ENCODE peak calls at places on chromosomes 13 and 19, in five cellular contexts. R is activated T-cell treated with anti-CD3 and anti-CD28 coated beads, Interleukin-2, amount 50 U/mL, for 72 hours; S is mucosa of descending colon; X is hippocampal formation; N is heart right ventricle. G is an unnamed sample.

GRCh38 chr13:79393564-79394249 is 12.3 kb downstream of the RBM26 start:
- DNase-seq in X (no peak), N (no peak), S (peak; percentile 29), R (peak; percentile 19), G (peak; percentile 38)

GRCh38 chr13:40484101-40484800 is 182.2 kb downstream of the FOXO1 start:
- DNase-seq in N (no peak), R (no peak), S (no peak), X (no peak), G (no peak)

GRCh38 chr19:6211632-6212402 is 68.0 kb downstream of the MLLT1 start:
- DNase-seq in S (no peak), N (no peak), R (no peak), X (no peak), G (peak; percentile 15)

GRCh38 chr13:38301236-38301635 is 48.4 kb upstream of the UFM1 start:
- DNase-seq in X (no peak), N (no peak), R (no peak), S (no peak), G (no peak)

GRCh38 chr13:21240586-21240985 is 64.1 kb downstream of the MRPL57 start:
- DNase-seq in R (no peak), S (no peak), N (no peak), X (no peak), G (no peak)

GRCh38 chr19:54534156-54534555 is 31.5 kb downstream of the LAIR2 start:
- DNase-seq in S (no peak), R (no peak), X (no peak), N (no peak), G (no peak)

GRCh38 chr19:13758795-13759194 is 5.5 kb upstream of the MRI1 start:
- DNase-seq in X (no peak), N (no peak), S (no peak), R (no peak), G (no peak)

GRCh38 chr19:49165865-49166301 is 8.3 kb downstream of the TRPM4 start:
- DNase-seq in R (no peak), N (no peak), X (no peak), S (no peak), G (no peak)

GRCh38 chr19:35269425-35270117 is 809 bp downstream of the USF2 start:
- DNase-seq in N (peak; percentile 87), X (peak; percentile 86), R (peak; percentile 87), S (peak; percentile 94), G (peak; percentile 90)

GRCh38 chr19:19410553-19411550 is 5.4 kb downstream of the GATAD2A start:
- DNase-seq in R (peak; percentile 48), N (no peak), X (no peak), S (no peak), G (no peak)

GRCh38 chr13:30234763-30235162 is 72.6 kb downstream of the KATNAL1 start:
- DNase-seq in R (no peak), X (no peak), N (no peak), S (no peak), G (no peak)

GRCh38 chr13:110244926-110245325 is 62.0 kb downstream of the COL4A1 start:
- DNase-seq in N (no peak), X (no peak), S (no peak), R (no peak), G (no peak)

GRCh38 chr19:11784356-11784755 is 14.0 kb upstream of the ZNF491 start:
- DNase-seq in N (no peak), S (no peak), R (no peak), X (no peak), G (no peak)

GRCh38 chr19:30326076-30326710 is 46.0 kb upstream of the ZNF536 start:
- DNase-seq in R (no peak), N (peak; percentile 68), S (no peak), X (peak; percentile 16), G (no peak)

GRCh38 chr13:94464771-94465170 is 14.7 kb downstream of the DCT start:
- DNase-seq in N (no peak), R (peak; percentile 29), S (no peak), X (no peak), G (no peak)

GRCh38 chr13:40306817-40307216 is 359.6 kb downstream of the FOXO1 start:
- DNase-seq in R (peak; percentile 68), S (no peak), N (no peak), X (no peak), G (no peak)

GRCh38 chr13:40982772-40983171 is 36.3 kb downstream of the ELF1 start:
- DNase-seq in S (peak; percentile 71), R (peak; percentile 61), N (no peak), X (no peak), G (no peak)

GRCh38 chr13:48928781-48929430 is 46.8 kb upstream of the FNDC3A start:
- DNase-seq in N (no peak), S (no peak), R (no peak), X (no peak), G (no peak)

GRCh38 chr19:17996826-17997316 is 11.1 kb upstream of the ARRDC2 start:
- DNase-seq in R (peak; percentile 94), X (peak; percentile 79), N (peak; percentile 88), S (peak; percentile 92), G (peak; percentile 86)

GRCh38 chr19:18000981-18001836 is 6.8 kb upstream of the ARRDC2 start:
- DNase-seq in S (peak; percentile 96), R (peak; percentile 96), X (peak; percentile 61), N (peak; percentile 87), G (peak; percentile 94)

GRCh38 chr19:44889830-44890365 is 1.2 kb upstream of the TOMM40 start:
- DNase-seq in R (no peak), X (no peak), N (no peak), S (peak; percentile 42), G (no peak)

GRCh38 chr19:8526345-8527062 is 12.5 kb upstream of the ZNF414 start:
- DNase-seq in X (peak; percentile 81), S (peak; percentile 97), N (peak; percentile 91), R (no peak), G (peak; percentile 92)

GRCh38 chr13:35768551-35768950 is 292.1 kb upstream of the MAB21L1 start:
- DNase-seq in R (no peak), X (no peak), S (no peak), N (no peak), G (no peak)

GRCh38 chr19:17448190-17448967 is at the start of gene TMEM221:
- DNase-seq in X (no peak), S (peak; percentile 43), N (peak; percentile 61), R (peak; percentile 70), G (no peak)

GRCh38 chr19:36115453-36116343 is at the start of gene TBCB:
- DNase-seq in N (peak; percentile 87), X (no peak), R (peak; percentile 87), S (peak; percentile 90), G (peak; percentile 88)